ENCODE peak calls at places on chromosome 22, in ten cellular contexts. M is right cardiac atrium, D is gastrocnemius medialis, B is colonic mucosa, L is mesendoderm, H is GM12865, P is fibroblast of mammary gland, F is upper lobe of right lung, N is Caco-2, J is astrocyte of the cerebellum. E is an unnamed sample.

GRCh38 chr22:17060126-17060525 is 24.7 kb upstream of the IL17RA start:
- DNase-seq in M (no peak), D (no peak), B (no peak), L (no peak), H (no peak), P (no peak), F (no peak), N (no peak), J (no peak), E (no peak)

GRCh38 chr22:42696331-42696967 is 24.2 kb downstream of the A4GALT start:
- DNase-seq in M (no peak), D (no peak), B (no peak), L (no peak), H (no peak), P (no peak), F (no peak), N (no peak), J (no peak), E (no peak)

GRCh38 chr22:45882881-45883810 is 93.8 kb downstream of the WNT7B start:
- DNase-seq in M (no peak), D (peak), B (no peak), L (no peak), H (no peak), P (no peak), F (peak), N (peak), J (no peak), E (no peak)

GRCh38 chr22:33803371-33803770 is 116.9 kb downstream of the LARGE1 start:
- DNase-seq in M (no peak), D (no peak), B (no peak), L (peak), H (no peak), P (peak), F (no peak), N (no peak), J (peak), E (no peak)

GRCh38 chr22:49929553-49929979 is 11.1 kb downstream of the CRELD2 start:
- DNase-seq in M (peak), D (no peak), B (peak), L (no peak), H (peak), P (peak), F (peak), N (no peak), J (no peak), E (no peak)

GRCh38 chr22:41910599-41911291 is 4.1 kb downstream of the SHISA8 start:
- DNase-seq in M (peak), D (peak), B (no peak), L (no peak), H (no peak), P (peak), F (no peak), N (no peak), J (no peak), E (no peak)

GRCh38 chr22:23847991-23848864 is 9.4 kb upstream of the DERL3 start:
- DNase-seq in M (no peak), D (no peak), B (no peak), L (peak), H (no peak), P (no peak), F (no peak), N (no peak), J (no peak), E (no peak)

GRCh38 chr22:20430641-20431519 is 6.7 kb downstream of the SCARF2 start:
- DNase-seq in M (no peak), D (no peak), B (peak), L (peak), H (peak), P (no peak), F (peak), N (no peak), J (no peak), E (peak)

GRCh38 chr22:25148149-25148691 is 51.4 kb upstream of the CRYBB3 start:
- DNase-seq in M (peak), D (no peak), B (peak), L (peak), H (no peak), P (no peak), F (no peak), N (no peak), J (no peak), E (no peak)

GRCh38 chr22:42648368-42649260 is 578 bp downstream of the CYB5R3 start:
- DNase-seq in M (peak), D (peak), B (peak), L (peak), H (peak), P (peak), F (peak), N (peak), J (no peak), E (peak)

GRCh38 chr22:49964493-49965290 is 4.1 kb downstream of the PIM3 start:
- DNase-seq in M (peak), D (no peak), B (peak), L (no peak), H (no peak), P (no peak), F (peak), N (peak), J (no peak), E (no peak)

GRCh38 chr22:28410050-28410816 is 269.4 kb downstream of the TTC28 start:
- DNase-seq in M (no peak), D (no peak), B (no peak), L (peak), H (no peak), P (peak), F (no peak), N (no peak), J (peak), E (no peak)

GRCh38 chr22:26648011-26648497 is 9.3 kb upstream of the MIAT start:
- DNase-seq in M (no peak), D (no peak), B (no peak), L (peak), H (peak), P (no peak), F (no peak), N (no peak), J (no peak), E (peak)

GRCh38 chr22:49738566-49738965 is 89.1 kb downstream of the BRD1 start:
- DNase-seq in M (no peak), D (no peak), B (no peak), L (no peak), H (no peak), P (no peak), F (no peak), N (no peak), J (no peak), E (no peak)

GRCh38 chr22:24566899-24567511 is 11.2 kb downstream of the SNRPD3 start:
- DNase-seq in M (no peak), D (no peak), B (no peak), L (no peak), H (no peak), P (peak), F (no peak), N (no peak), J (no peak), E (no peak)

GRCh38 chr22:48517039-48518030 is 1310.3 kb downstream of the BRD1 start:
- DNase-seq in M (no peak), D (no peak), B (no peak), L (no peak), H (no peak), P (no peak), F (no peak), N (no peak), J (no peak), E (no peak)

GRCh38 chr22:31496735-31497146 is 405 bp downstream of the SFI1 start:
- DNase-seq in M (no peak), D (no peak), B (peak), L (no peak), H (no peak), P (no peak), F (peak), N (no peak), J (no peak), E (peak)

GRCh38 chr22:26364066-26365015 is 64.7 kb upstream of the ASPHD2 start:
- DNase-seq in M (peak), D (no peak), B (peak), L (peak), H (peak), P (peak), F (no peak), N (peak), J (peak), E (peak)

GRCh38 chr22:44380716-44381500 is 68.2 kb upstream of the SHISAL1 start:
- DNase-seq in M (no peak), D (no peak), B (no peak), L (no peak), H (no peak), P (no peak), F (peak), N (no peak), J (no peak), E (no peak)

DNA sequence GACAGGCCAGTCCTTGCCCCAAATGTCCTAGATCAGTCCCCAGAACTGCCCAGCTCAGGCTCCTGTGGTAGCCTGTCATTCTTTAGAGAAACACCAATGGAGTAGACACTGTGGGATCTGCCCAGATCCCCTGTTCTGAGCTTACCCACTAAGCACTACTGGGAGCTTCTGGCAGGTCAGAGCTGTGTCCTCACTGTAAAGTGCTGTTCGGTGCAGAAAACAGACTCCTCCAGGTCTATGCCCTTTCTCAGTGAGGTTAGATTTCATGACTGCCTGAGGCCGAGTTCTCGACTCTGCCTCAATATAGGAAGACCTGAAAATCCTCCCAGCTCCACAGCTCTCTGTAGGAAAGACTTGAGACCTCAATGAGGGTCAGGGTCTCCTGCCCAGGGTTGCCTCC is 67.5 kb upstream of the IGLL5 start:
- DNase-seq in M (no peak), D (no peak), B (no peak), L (no peak), H (no peak), P (no peak), F (no peak), N (no peak), J (no peak), E (no peak)
- H3K4me3 ChIP-seq in M (no peak), D (no peak), B (no peak), L (no peak), H (no peak), P (no peak), F (no peak), N (no peak), J (no peak), E (no peak)

DNA sequence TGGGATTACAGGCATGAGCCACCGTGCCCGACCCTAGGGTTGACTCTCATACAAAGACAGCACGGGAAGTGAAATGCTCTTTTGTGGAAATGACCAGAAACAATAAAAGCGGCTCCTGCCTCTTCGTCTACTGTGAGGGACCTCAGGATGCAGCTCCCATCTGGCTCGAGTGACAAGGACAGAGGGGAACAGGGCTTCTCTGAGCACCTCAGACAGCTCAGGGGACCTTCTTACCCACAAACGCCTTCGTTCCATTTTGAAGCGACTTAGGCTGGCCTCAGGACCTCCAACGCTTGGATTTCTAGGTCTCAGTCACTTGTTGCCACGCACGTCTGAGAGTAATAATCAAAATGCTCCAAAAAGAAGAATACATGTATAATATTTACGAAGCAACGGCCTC is 2.5 kb downstream of the PRAME start:
- DNase-seq in M (no peak), D (no peak), B (no peak), L (no peak), H (no peak), P (no peak), F (no peak), N (no peak), J (no peak), E (no peak)
- H3K4me3 ChIP-seq in M (no peak), D (no peak), B (no peak), L (no peak), H (no peak), P (no peak), F (no peak), N (no peak), J (no peak), E (no peak)

DNA sequence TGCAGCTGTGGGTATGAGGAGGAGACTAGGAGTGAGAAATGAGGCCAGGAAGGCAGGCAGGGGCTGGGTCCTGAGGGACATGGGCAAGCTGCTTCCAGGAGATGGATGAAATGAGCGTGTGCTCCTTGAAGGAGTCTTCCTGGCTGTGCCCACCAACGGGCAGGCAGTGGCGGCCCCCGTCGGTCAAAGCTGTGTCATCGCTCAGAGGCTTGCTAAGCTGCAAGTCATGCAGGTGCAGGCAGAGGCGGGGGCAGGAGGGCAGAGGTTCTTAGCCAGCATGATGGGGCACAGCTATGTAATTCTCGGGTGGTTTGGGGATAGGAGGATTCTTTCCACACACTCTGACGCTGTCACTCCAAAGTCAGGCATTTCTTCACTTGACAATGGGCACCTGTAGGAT is 12.5 kb upstream of the PEX26 start:
- DNase-seq in M (no peak), D (no peak), B (no peak), L (peak), H (no peak), P (no peak), F (peak), N (no peak), J (no peak), E (no peak)
- H3K4me3 ChIP-seq in M (no peak), D (no peak), B (no peak), L (no peak), H (no peak), P (no peak), F (no peak), N (no peak), J (no peak), E (no peak)

DNA sequence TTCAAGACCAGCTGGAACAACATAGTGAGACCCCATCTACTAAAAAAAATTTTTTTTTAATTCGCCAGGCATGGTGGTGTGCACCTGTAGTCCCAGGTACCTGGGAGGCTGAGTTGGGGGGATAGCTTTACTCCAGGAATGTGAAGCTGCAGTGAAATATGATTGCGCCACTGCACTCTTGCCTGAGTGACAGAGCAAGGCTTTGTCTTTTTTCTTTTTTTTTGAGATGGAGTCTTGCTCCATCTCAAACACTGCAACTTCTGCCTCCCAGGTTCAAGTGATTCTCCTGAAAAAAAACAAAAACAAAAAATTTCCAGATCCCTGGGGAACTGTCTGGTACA is 16.3 kb downstream of the ASCC2 start:
- DNase-seq in M (no peak), D (no peak), B (no peak), L (no peak), H (no peak), P (no peak), F (no peak), N (no peak), J (no peak), E (no peak)
- H3K4me3 ChIP-seq in M (no peak), D (no peak), B (no peak), L (no peak), H (no peak), P (no peak), F (no peak), N (no peak), J (no peak), E (no peak)

E was measured in Jurkat, Clone E6-1.